ENCODE peak calls at places on chromosomes 5 and 9, in four cellular contexts. L is SW480, N is posterior cingulate gyrus, D is anterior cingulate cortex. I is an unnamed sample.

GRCh38 chr5:1765141-1765879 is 34.3 kb downstream of the MRPL36 start:
- DNase-seq in D (no peak), N (no peak), L (no peak), I (no peak)

GRCh38 chr5:1517838-1518237 is 5.9 kb downstream of the LPCAT1 start:
- DNase-seq in N (peak; percentile 11), L (no peak), D (no peak), I (no peak)

GRCh38 chr5:127297348-127298035 is 6.9 kb downstream of the MEGF10 start:
- DNase-seq in N (no peak), D (no peak), L (no peak), I (no peak)

GRCh38 chr5:35890021-35890740 is 33.5 kb downstream of the IL7R start:
- DNase-seq in L (no peak), N (no peak), D (no peak), I (no peak)

GRCh38 chr9:111955048-111955447 is 58.4 kb downstream of the UGCG start:
- DNase-seq in L (no peak), N (no peak), D (no peak), I (no peak)

GRCh38 chr9:29969408-29969807 is 2396.1 kb upstream of the C9orf72 start:
- DNase-seq in L (no peak), D (no peak), N (no peak), I (no peak)

GRCh38 chr5:125679522-125679921 is 743.7 kb upstream of the GRAMD2B start:
- DNase-seq in N (no peak), L (no peak), D (no peak), I (no peak)

GRCh38 chr5:138177936-138178515 is 404 bp downstream of the BRD8 start:
- DNase-seq in L (peak; percentile 25), D (no peak), N (no peak), I (peak; percentile 19)

GRCh38 chr9:73810585-73811215 is 659.0 kb downstream of the ANXA1 start:
- DNase-seq in L (peak; percentile 4), N (no peak), D (no peak), I (no peak)

GRCh38 chr9:134891713-134892112 is 11.1 kb downstream of the FCN2 start:
- DNase-seq in D (no peak), N (no peak), L (no peak), I (no peak)

GRCh38 chr9:85700330-85700729 is 41.4 kb downstream of the AGTPBP1 start:
- DNase-seq in D (no peak), N (no peak), L (no peak), I (no peak)

GRCh38 chr9:135536166-135536565 is 9.8 kb upstream of the OBP2A start:
- DNase-seq in D (no peak), L (no peak), N (no peak), I (no peak)

GRCh38 chr9:69961834-69962233 is 81.8 kb upstream of the MAMDC2 start:
- DNase-seq in N (no peak), L (no peak), D (no peak), I (no peak)

GRCh38 chr5:74673011-74673790 is 11.8 kb upstream of the HEXB start:
- DNase-seq in D (peak; percentile 61), N (peak; percentile 50), L (peak; percentile 50), I (peak; percentile 33)

GRCh38 chr9:81479573-81479972 is 209.8 kb downstream of the TLE1 start:
- DNase-seq in L (no peak), N (no peak), D (no peak), I (no peak)

GRCh38 chr5:107431998-107432397 is 238.7 kb downstream of the EFNA5 start:
- DNase-seq in D (no peak), N (no peak), L (peak; percentile 51), I (no peak)

GRCh38 chr5:41794478-41794877 is 75.7 kb downstream of the OXCT1 start:
- DNase-seq in D (no peak), N (no peak), L (peak; percentile 2), I (no peak)